ENCODE peak calls at places on chromosomes 11 and 22, in seven cellular contexts. Q, F, D, U, J, P and M are unnamed samples. For H3K9me3, the result is how much of the 10 kb centered on the place peaks cover.

GRCh38 chr22:17910561-17911311 is 113.6 kb downstream of the MICAL3 start:
- DNase-seq in Q (peak), F (no peak), D (peak), U (no peak), J (peak), P (peak), M (no peak)

GRCh38 chr11:94011478-94011877 is 9.7 kb upstream of the HEPHL1 start:
- DNase-seq in Q (no peak), F (no peak), D (no peak), U (no peak), J (no peak), P (no peak), M (no peak)

GRCh38 chr11:93567406-93567819 is 24.2 kb upstream of the SMCO4 start:
- DNase-seq in Q (peak), F (no peak), D (peak), U (no peak), J (no peak), P (peak), M (no peak)

GRCh38 chr11:118666331-118666730 is 13.1 kb downstream of the TREH start:
- DNase-seq in Q (no peak), F (no peak), D (no peak), U (no peak), J (no peak), P (no peak), M (no peak)

GRCh38 chr11:69005183-69005630 is 7.8 kb downstream of the MRGPRF start:
- DNase-seq in Q (no peak), F (no peak), D (peak), U (no peak), J (no peak), P (no peak), M (no peak)

GRCh38 chr11:94885581-94885980 is 87.8 kb downstream of the CWC15 start:
- DNase-seq in Q (no peak), F (no peak), D (no peak), U (no peak), J (no peak), P (no peak), M (no peak)

GRCh38 chr11:75342966-75343870 is 8.2 kb downstream of the ARRB1 start:
- DNase-seq in Q (no peak), F (no peak), D (peak), U (no peak), J (no peak), P (peak), M (no peak)

GRCh38 chr11:76666408-76666807 is 4.1 kb downstream of the LRRC32 start:
- DNase-seq in Q (peak), F (peak), D (peak), U (no peak), J (peak), P (no peak), M (no peak)

GRCh38 chr22:50313600-50313999 is 6.2 kb upstream of the PLXNB2 start:
- DNase-seq in Q (no peak), F (peak), D (no peak), U (no peak), J (no peak), P (no peak), M (no peak)

GRCh38 chr22:27463121-27463520 is 338.4 kb downstream of the MN1 start:
- DNase-seq in Q (no peak), F (no peak), D (no peak), U (no peak), J (no peak), P (no peak), M (no peak)

GRCh38 chr11:19578871-19579270 is 133.8 kb upstream of the NAV2 start:
- DNase-seq in Q (no peak), F (no peak), D (no peak), U (no peak), J (no peak), P (no peak), M (no peak)

GRCh38 chr11:19577391-19577831 is 135.2 kb upstream of the NAV2 start:
- DNase-seq in Q (no peak), F (no peak), D (no peak), U (no peak), J (no peak), P (no peak), M (no peak)

GRCh38 chr11:19576054-19576453 is 136.6 kb upstream of the NAV2 start:
- DNase-seq in Q (no peak), F (no peak), D (no peak), U (no peak), J (no peak), P (no peak), M (no peak)

GRCh38 chr11:19577849-19578619 is 134.6 kb upstream of the NAV2 start:
- DNase-seq in Q (peak), F (no peak), D (peak), U (no peak), J (no peak), P (no peak), M (no peak)

GRCh38 chr11:19576903-19577302 is 135.7 kb upstream of the NAV2 start:
- DNase-seq in Q (no peak), F (no peak), D (no peak), U (no peak), J (no peak), P (no peak), M (no peak)
- H3K9me3 ChIP-seq in Q (under half), F (under half), D (under half), U (under half), J (under half), P (under half), M (under half)

GRCh38 chr22:47465809-47466208 is 703.4 kb downstream of the TBC1D22A start:
- DNase-seq in Q (no peak), F (no peak), D (no peak), U (no peak), J (no peak), P (no peak), M (no peak)

GRCh38 chr22:47458348-47458747 is 695.9 kb downstream of the TBC1D22A start:
- DNase-seq in Q (no peak), F (no peak), D (no peak), U (no peak), J (no peak), P (no peak), M (no peak)

GRCh38 chr22:47465222-47465621 is 702.8 kb downstream of the TBC1D22A start:
- DNase-seq in Q (no peak), F (no peak), D (no peak), U (no peak), J (no peak), P (no peak), M (no peak)

GRCh38 chr22:47460870-47461269 is 698.4 kb downstream of the TBC1D22A start:
- DNase-seq in Q (no peak), F (no peak), D (no peak), U (no peak), J (no peak), P (no peak), M (no peak)

GRCh38 chr22:47463220-47463619 is 700.8 kb downstream of the TBC1D22A start:
- DNase-seq in Q (no peak), F (no peak), D (no peak), U (no peak), J (no peak), P (no peak), M (no peak)
- H3K9me3 ChIP-seq in Q (under half), F (under half), D (under half), U (under half), J (under half), P (under half), M (under half)

GRCh38 chr11:78179459-78180071 is 8.9 kb downstream of the KCTD21 start:
- DNase-seq in Q (no peak), F (no peak), D (no peak), U (no peak), J (no peak), P (peak), M (no peak)
- H3K9me3 ChIP-seq in Q (under half), F (under half), D (under half), U (under half), J (under half), P (under half), M (under half)

DNA sequence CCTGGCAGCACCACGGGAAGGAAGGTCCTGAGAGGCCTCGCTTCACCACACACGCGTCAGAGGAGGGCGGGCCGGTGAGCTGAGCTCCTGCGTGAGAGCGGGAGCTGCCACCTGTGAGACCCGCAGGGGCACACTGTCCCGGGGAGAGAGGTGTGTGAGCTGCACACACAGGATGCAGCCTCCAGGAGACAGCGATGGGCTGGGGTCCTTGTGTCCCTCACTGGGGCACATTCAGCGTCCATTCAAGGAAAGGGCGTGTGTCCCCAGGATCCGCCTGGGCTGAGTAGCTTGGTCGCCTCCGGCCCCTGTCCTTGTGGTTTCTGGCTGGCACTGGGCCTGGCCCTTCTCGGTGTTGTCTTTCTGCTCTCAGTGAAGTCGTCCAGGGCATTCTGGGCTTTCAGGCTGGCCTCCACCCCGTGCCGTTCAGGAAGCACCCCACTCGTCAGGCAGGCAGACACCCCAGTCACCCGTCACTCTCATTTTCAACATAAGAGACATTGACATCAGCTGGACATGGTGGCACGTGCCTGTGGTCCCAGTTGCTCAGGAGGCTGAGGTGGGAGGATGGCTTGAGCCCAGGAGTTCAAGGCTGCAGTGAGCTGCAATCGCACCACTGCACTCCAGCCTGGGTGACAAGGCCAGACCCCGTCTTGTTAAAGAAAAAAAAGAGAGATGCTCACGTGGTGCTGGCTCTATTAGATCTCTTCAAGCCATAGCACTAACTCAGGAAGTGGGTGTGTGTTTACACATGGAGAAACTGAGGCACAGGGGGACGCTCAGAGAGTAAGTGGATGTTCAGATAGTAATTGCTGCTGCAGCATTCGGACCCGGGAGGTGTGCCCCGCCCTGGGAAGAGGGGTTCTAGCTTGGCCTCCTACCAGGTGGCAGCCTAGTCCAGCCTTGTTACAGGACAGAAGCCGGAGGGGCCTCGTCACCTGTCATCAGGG is 1081.6 kb downstream of the BRD1 start:
- DNase-seq in Q (peak), F (no peak), D (no peak), U (no peak), J (no peak), P (no peak), M (no peak)
- H3K9me3 ChIP-seq in Q (under half), F (under half), D (under half), U (under half), J (under half), P (under half), M (under half)

GRCh38 chr11:50164050-50164449 is 131.4 kb downstream of the OR4C45 start:
- DNase-seq in Q (no peak), F (no peak), D (no peak), U (no peak), J (no peak), P (no peak), M (no peak)
- H3K9me3 ChIP-seq in Q (under half), F (under half), D (under half), U (under half), J (under half), P (under half), M (under half)

GRCh38 chr11:1998861-1999260 is 1.2 kb upstream of the H19 start:
- DNase-seq in Q (no peak), F (no peak), D (no peak), U (no peak), J (no peak), P (no peak), M (no peak)
- H3K9me3 ChIP-seq in Q (under half), F (under half), D (under half), U (under half), J (under half), P (under half), M (under half)